ENCODE peak calls at places on chromosomes 11 and 22, in five cellular contexts. H is mucosa of descending colon, L is IMR-90, W is DND-41, E is PC-3. S is an unnamed sample. For H3K4me1, the result is how much of the 10 kb centered on the place peaks cover.

GRCh38 chr11:35390737-35391682 is 28.3 kb downstream of the SLC1A2 start:
- DNase-seq in H (peak), L (peak), W (no peak), E (peak), S (no peak)

GRCh38 chr22:50434849-50435700 is 39.8 kb downstream of the SBF1 start:
- DNase-seq in H (no peak), L (no peak), W (no peak), E (no peak), S (no peak)

GRCh38 chr22:39514373-39514973 is 5.9 kb upstream of the ATF4 start:
- DNase-seq in H (peak), L (peak), W (peak), E (peak), S (peak)

GRCh38 chr11:128302425-128303186 is 284.8 kb downstream of the ETS1 start:
- DNase-seq in H (peak), L (no peak), W (peak), E (no peak), S (peak)

GRCh38 chr11:29255401-29255800 is 761.4 kb downstream of the KCNA4 start:
- DNase-seq in H (no peak), L (no peak), W (no peak), E (no peak), S (peak)

GRCh38 chr11:3230636-3231549 is 1.3 kb downstream of the MRGPRE start:
- DNase-seq in H (no peak), L (no peak), W (no peak), E (no peak), S (no peak)

GRCh38 chr11:47327949-47328348 is 24.6 kb downstream of the MYBPC3 start:
- DNase-seq in H (no peak), L (no peak), W (no peak), E (no peak), S (no peak)

GRCh38 chr11:2445948-2446551 is 1.2 kb downstream of the KCNQ1 start:
- DNase-seq in H (peak), L (no peak), W (no peak), E (no peak), S (no peak)

GRCh38 chr11:116166788-116167465 is 605.9 kb downstream of the BUD13 start:
- DNase-seq in H (no peak), L (no peak), W (no peak), E (no peak), S (no peak)

GRCh38 chr11:69002743-69003231 is 10.3 kb downstream of the MRGPRF start:
- DNase-seq in H (no peak), L (no peak), W (no peak), E (no peak), S (no peak)

GRCh38 chr11:97740783-97741151 is 1280.0 kb upstream of the CNTN5 start:
- DNase-seq in H (no peak), L (no peak), W (no peak), E (no peak), S (no peak)

GRCh38 chr11:17846852-17847453 is 112.4 kb downstream of the KCNC1 start:
- DNase-seq in H (no peak), L (peak), W (no peak), E (peak), S (peak)

GRCh38 chr22:37378642-37379058 is 48.6 kb downstream of the ELFN2 start:
- DNase-seq in H (no peak), L (no peak), W (no peak), E (peak), S (no peak)

GRCh38 chr22:43301866-43302265 is 41.3 kb downstream of the SCUBE1 start:
- DNase-seq in H (no peak), L (no peak), W (no peak), E (no peak), S (no peak)

GRCh38 chr22:28910575-28911278 is 27.4 kb downstream of the ZNRF3 start:
- DNase-seq in H (no peak), L (no peak), W (no peak), E (no peak), S (no peak)

GRCh38 chr11:97414801-97415200 is 1025.0 kb downstream of the JRKL start:
- DNase-seq in H (no peak), L (no peak), W (no peak), E (peak), S (no peak)

GRCh38 chr11:18731949-18732821 is 6.2 kb upstream of the IGSF22 start:
- DNase-seq in H (peak), L (peak), W (peak), E (peak), S (peak)

GRCh38 chr11:9214765-9215164 is 50.4 kb downstream of the DENND5A start:
- DNase-seq in H (no peak), L (peak), W (no peak), E (peak), S (no peak)

GRCh38 chr22:44658371-44658953 is 43.5 kb upstream of the PRR5 start:
- DNase-seq in H (no peak), L (peak), W (no peak), E (no peak), S (no peak)

GRCh38 chr11:76445122-76446084 is 585 bp downstream of the EMSY start:
- DNase-seq in H (peak), L (peak), W (peak), E (peak), S (peak)

GRCh38 chr11:14320020-14320419 is 39.0 kb downstream of the RRAS2 start:
- DNase-seq in H (peak), L (peak), W (peak), E (no peak), S (no peak)

GRCh38 chr22:38868286-38868721 is 3.7 kb downstream of the CBX6 start:
- DNase-seq in H (no peak), L (no peak), W (no peak), E (no peak), S (no peak)

GRCh38 chr11:64868904-64869570 is 9.4 kb downstream of the EHD1 start:
- DNase-seq in H (no peak), L (peak), W (no peak), E (peak), S (peak)

GRCh38 chr11:77073328-77074001 is 6.7 kb downstream of the CAPN5 start:
- DNase-seq in H (peak), L (peak), W (no peak), E (peak), S (no peak)

GRCh38 chr11:93957553-93957952 is 63.6 kb upstream of the HEPHL1 start:
- DNase-seq in H (no peak), L (no peak), W (no peak), E (no peak), S (no peak)

GRCh38 chr11:35038211-35038930 is 100.6 kb upstream of the CD44 start:
- DNase-seq in H (no peak), L (no peak), W (no peak), E (peak), S (no peak)

GRCh38 chr11:112899235-112899634 is 62.0 kb upstream of the NCAM1 start:
- DNase-seq in H (no peak), L (no peak), W (no peak), E (no peak), S (no peak)

GRCh38 chr11:105100976-105101630 is 38.5 kb downstream of the CARD18 start:
- DNase-seq in H (no peak), L (no peak), W (no peak), E (no peak), S (no peak)

GRCh38 chr11:8090756-8091155 is 9.7 kb downstream of the TUB start:
- DNase-seq in H (peak), L (no peak), W (peak), E (peak), S (peak)

GRCh38 chr11:17770048-17770652 is 35.6 kb downstream of the KCNC1 start:
- DNase-seq in H (peak), L (no peak), W (peak), E (no peak), S (peak)

GRCh38 chr22:21896951-21897513 is 29.6 kb upstream of the MAPK1 start:
- DNase-seq in H (no peak), L (no peak), W (no peak), E (no peak), S (no peak)

GRCh38 chr11:61724437-61724836 is 28.0 kb upstream of the MYRF start:
- DNase-seq in H (no peak), L (no peak), W (no peak), E (no peak), S (no peak)

GRCh38 chr22:45995405-45996101 is 18.6 kb upstream of the WNT7B start:
- DNase-seq in H (no peak), L (no peak), W (no peak), E (no peak), S (no peak)
- H3K4me1 ChIP-seq in H (under half), L (under half), W (under half), E (under half), S (under half)

DNA sequence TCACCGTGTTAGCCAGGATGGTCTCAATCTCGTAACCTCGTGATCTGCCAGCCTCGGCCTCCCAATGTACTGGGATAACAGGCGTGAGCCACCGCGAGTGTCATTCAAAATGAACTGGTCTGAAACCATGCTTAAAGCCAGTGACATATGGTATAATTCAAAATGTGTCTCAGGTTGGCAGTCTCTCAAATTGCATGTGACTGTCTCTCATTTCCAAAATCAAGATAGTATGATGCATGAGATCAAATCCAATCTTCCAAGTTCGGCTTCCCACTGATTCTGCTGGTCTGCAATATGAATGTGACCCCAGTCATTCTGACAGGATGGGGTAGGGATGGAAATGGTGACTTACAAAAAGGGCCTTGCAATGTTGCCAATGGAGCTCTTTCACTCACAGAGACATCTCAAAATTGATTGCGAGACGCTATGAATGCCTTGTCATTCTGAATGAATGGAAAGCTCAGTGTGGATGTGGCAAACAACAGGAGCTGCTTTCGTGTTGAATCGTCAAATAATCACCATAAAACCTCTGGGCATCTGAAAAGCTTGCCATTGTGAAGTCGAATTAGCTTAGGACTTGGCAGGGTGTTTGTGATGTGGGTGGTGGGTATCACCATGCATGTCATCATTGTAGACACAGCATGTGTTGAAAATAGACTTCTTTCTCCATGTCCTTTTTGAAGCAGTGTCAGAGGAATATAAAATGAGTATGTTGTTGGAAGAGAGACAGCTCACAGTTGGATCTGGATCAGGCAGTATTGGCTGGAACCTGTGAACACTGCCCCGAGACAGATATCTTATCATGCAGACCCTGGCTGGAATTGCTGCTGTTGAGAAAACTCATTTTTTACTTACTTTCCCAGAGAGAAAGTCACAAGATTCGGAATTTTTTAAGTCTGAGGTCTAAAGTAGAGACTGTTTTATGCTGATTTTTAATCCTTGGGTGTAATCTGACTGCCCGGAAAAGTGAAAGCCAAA is 12.2 kb downstream of the SLN start:
- DNase-seq in H (no peak), L (no peak), W (no peak), E (no peak), S (no peak)
- H3K4me1 ChIP-seq in H (under half), L (under half), W (under half), E (under half), S (under half)

GRCh38 chr11:842370-843002 is at the start of the genes POLR2L and TSPAN4:
- DNase-seq in H (peak), L (peak), W (peak), E (peak), S (peak)
- H3K4me1 ChIP-seq in H (under half), L (under half), W (under half), E (under half), S (under half)

DNA sequence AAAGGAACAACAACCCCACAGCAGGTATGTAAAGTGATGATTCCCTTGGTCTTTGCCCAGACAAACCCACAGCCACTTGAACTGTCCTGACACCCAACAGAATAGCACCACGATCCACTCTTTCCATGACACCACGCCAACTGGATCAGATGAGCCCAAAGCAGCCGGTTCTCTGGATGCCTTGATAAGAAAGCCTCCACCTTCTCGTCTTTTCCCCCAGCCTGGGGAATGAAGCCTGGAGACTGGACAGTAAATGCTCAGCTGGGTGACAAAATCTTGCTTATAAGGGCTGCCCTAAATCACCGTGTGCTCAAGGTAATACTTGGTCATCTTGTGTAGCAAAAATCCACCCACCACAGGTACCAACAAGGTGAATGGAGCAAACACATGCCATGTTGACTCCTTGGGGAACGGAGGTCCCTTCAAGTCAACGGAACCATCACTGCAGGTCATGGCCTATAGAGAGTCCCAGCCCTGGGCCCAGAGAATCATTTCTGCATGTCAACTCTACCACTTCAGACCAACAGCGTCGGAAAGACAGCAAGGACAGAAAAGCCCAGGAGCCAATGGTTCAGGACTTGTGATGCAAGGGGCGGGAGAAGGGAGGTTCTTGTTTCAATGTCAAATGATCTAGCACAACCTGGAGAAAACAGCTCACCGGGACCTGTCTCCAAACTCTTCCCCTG is 2.2 kb upstream of the MYO18B start:
- DNase-seq in H (no peak), L (no peak), W (no peak), E (no peak), S (no peak)
- H3K4me1 ChIP-seq in H (under half), L (under half), W (under half), E (under half), S (under half)

S was measured in OCI-LY7.